ENCODE peak calls at places on chromosomes 3 and 15, in ten cellular contexts. One of them, this sample, is unnamed. For H3K4me1, the result is how much of the 10 kb centered on the place peaks cover.

GRCh38 chr3:123807820-123808219 is 76.3 kb downstream of the MYLK start:
- DNase-seq in CD8-positive, alpha-beta T cell: no peak
- DNase-seq in kidney: no peak
- DNase-seq in neuronal stem cell: no peak
- DNase-seq in SJSA1: no peak
- DNase-seq in heart left ventricle: no peak
- DNase-seq in GM23338: no peak
- DNase-seq in endothelial cell of umbilical vein: peak
- DNase-seq in hepatocyte: no peak
- DNase-seq in breast epithelium: peak
- DNase-seq in this sample: no peak

GRCh38 chr3:156812521-156813335 is 13.4 kb upstream of the LEKR1 start:
- DNase-seq in GM23338: no peak
- DNase-seq in neuronal stem cell: no peak
- DNase-seq in endothelial cell of umbilical vein: peak
- DNase-seq in SJSA1: no peak
- DNase-seq in hepatocyte: peak
- DNase-seq in kidney: no peak
- DNase-seq in breast epithelium: no peak
- DNase-seq in heart left ventricle: no peak
- DNase-seq in CD8-positive, alpha-beta T cell: no peak
- DNase-seq in this sample: no peak

GRCh38 chr3:100425321-100425720 is 24.0 kb downstream of the LNP1 start:
- DNase-seq in breast epithelium: no peak
- DNase-seq in hepatocyte: no peak
- DNase-seq in SJSA1: no peak
- DNase-seq in CD8-positive, alpha-beta T cell: no peak
- DNase-seq in GM23338: no peak
- DNase-seq in endothelial cell of umbilical vein: peak
- DNase-seq in kidney: no peak
- DNase-seq in neuronal stem cell: no peak
- DNase-seq in heart left ventricle: no peak
- DNase-seq in this sample: no peak

GRCh38 chr15:43329960-43330779 is at the start of gene LCMT2:
- DNase-seq in GM23338: peak
- DNase-seq in SJSA1: peak
- DNase-seq in CD8-positive, alpha-beta T cell: peak
- DNase-seq in heart left ventricle: peak
- DNase-seq in breast epithelium: peak
- DNase-seq in hepatocyte: peak
- DNase-seq in neuronal stem cell: peak
- DNase-seq in endothelial cell of umbilical vein: peak
- DNase-seq in kidney: peak
- DNase-seq in this sample: peak

GRCh38 chr3:38575279-38575843 is 74.1 kb downstream of the SCN5A start:
- DNase-seq in GM23338: no peak
- DNase-seq in endothelial cell of umbilical vein: no peak
- DNase-seq in SJSA1: peak
- DNase-seq in heart left ventricle: peak
- DNase-seq in CD8-positive, alpha-beta T cell: no peak
- DNase-seq in hepatocyte: peak
- DNase-seq in kidney: peak
- DNase-seq in neuronal stem cell: no peak
- DNase-seq in breast epithelium: no peak
- DNase-seq in this sample: no peak

GRCh38 chr3:21750831-21751391 is at the start of gene ZNF385D:
- DNase-seq in endothelial cell of umbilical vein: no peak
- DNase-seq in neuronal stem cell: peak
- DNase-seq in CD8-positive, alpha-beta T cell: no peak
- DNase-seq in SJSA1: no peak
- DNase-seq in hepatocyte: peak
- DNase-seq in heart left ventricle: peak
- DNase-seq in GM23338: peak
- DNase-seq in breast epithelium: peak
- DNase-seq in kidney: peak
- DNase-seq in this sample: no peak

GRCh38 chr15:72135719-72136118 is 17.5 kb downstream of the SENP8 start:
- DNase-seq in heart left ventricle: no peak
- DNase-seq in kidney: no peak
- DNase-seq in GM23338: no peak
- DNase-seq in neuronal stem cell: no peak
- DNase-seq in hepatocyte: no peak
- DNase-seq in breast epithelium: no peak
- DNase-seq in SJSA1: no peak
- DNase-seq in endothelial cell of umbilical vein: no peak
- DNase-seq in CD8-positive, alpha-beta T cell: no peak
- DNase-seq in this sample: no peak

GRCh38 chr3:171384101-171384891 is 75.9 kb downstream of the TNIK start:
- DNase-seq in SJSA1: no peak
- DNase-seq in endothelial cell of umbilical vein: no peak
- DNase-seq in breast epithelium: no peak
- DNase-seq in heart left ventricle: no peak
- DNase-seq in kidney: no peak
- DNase-seq in GM23338: peak
- DNase-seq in CD8-positive, alpha-beta T cell: no peak
- DNase-seq in hepatocyte: no peak
- DNase-seq in neuronal stem cell: no peak
- DNase-seq in this sample: no peak

GRCh38 chr3:149468504-149469212 is 5.8 kb upstream of the TM4SF4 start:
- DNase-seq in neuronal stem cell: no peak
- DNase-seq in SJSA1: no peak
- DNase-seq in heart left ventricle: no peak
- DNase-seq in CD8-positive, alpha-beta T cell: no peak
- DNase-seq in kidney: no peak
- DNase-seq in endothelial cell of umbilical vein: peak
- DNase-seq in breast epithelium: no peak
- DNase-seq in hepatocyte: no peak
- DNase-seq in GM23338: no peak
- DNase-seq in this sample: no peak

GRCh38 chr3:69433938-69434263 is 48.0 kb upstream of the FRMD4B start:
- DNase-seq in heart left ventricle: no peak
- DNase-seq in endothelial cell of umbilical vein: no peak
- DNase-seq in kidney: no peak
- DNase-seq in neuronal stem cell: peak
- DNase-seq in hepatocyte: peak
- DNase-seq in SJSA1: peak
- DNase-seq in CD8-positive, alpha-beta T cell: no peak
- DNase-seq in breast epithelium: no peak
- DNase-seq in GM23338: no peak
- DNase-seq in this sample: no peak

GRCh38 chr3:128069271-128069670 is 17.0 kb downstream of the SEC61A1 start:
- DNase-seq in SJSA1: no peak
- DNase-seq in neuronal stem cell: no peak
- DNase-seq in GM23338: no peak
- DNase-seq in hepatocyte: no peak
- DNase-seq in CD8-positive, alpha-beta T cell: no peak
- DNase-seq in heart left ventricle: no peak
- DNase-seq in endothelial cell of umbilical vein: no peak
- DNase-seq in breast epithelium: no peak
- DNase-seq in kidney: no peak
- DNase-seq in this sample: no peak

GRCh38 chr3:95459706-95460105 is 1354.7 kb upstream of the EPHA6 start:
- DNase-seq in GM23338: no peak
- DNase-seq in endothelial cell of umbilical vein: no peak
- DNase-seq in CD8-positive, alpha-beta T cell: no peak
- DNase-seq in breast epithelium: no peak
- DNase-seq in neuronal stem cell: no peak
- DNase-seq in heart left ventricle: no peak
- DNase-seq in SJSA1: no peak
- DNase-seq in kidney: no peak
- DNase-seq in hepatocyte: no peak
- DNase-seq in this sample: no peak

GRCh38 chr3:114929971-114930732 is 216.9 kb downstream of the ZBTB20 start:
- DNase-seq in breast epithelium: no peak
- DNase-seq in GM23338: no peak
- DNase-seq in CD8-positive, alpha-beta T cell: no peak
- DNase-seq in kidney: peak
- DNase-seq in hepatocyte: no peak
- DNase-seq in neuronal stem cell: no peak
- DNase-seq in SJSA1: no peak
- DNase-seq in heart left ventricle: no peak
- DNase-seq in endothelial cell of umbilical vein: no peak
- DNase-seq in this sample: no peak

GRCh38 chr15:45821390-45821789 is 186.6 kb downstream of the SQOR start:
- DNase-seq in kidney: no peak
- DNase-seq in neuronal stem cell: no peak
- DNase-seq in heart left ventricle: no peak
- DNase-seq in CD8-positive, alpha-beta T cell: no peak
- DNase-seq in hepatocyte: no peak
- DNase-seq in endothelial cell of umbilical vein: no peak
- DNase-seq in SJSA1: no peak
- DNase-seq in GM23338: no peak
- DNase-seq in breast epithelium: no peak
- DNase-seq in this sample: no peak

GRCh38 chr3:43210049-43211027 is 76.0 kb upstream of the SNRK start:
- DNase-seq in neuronal stem cell: no peak
- DNase-seq in SJSA1: no peak
- DNase-seq in heart left ventricle: no peak
- DNase-seq in hepatocyte: no peak
- DNase-seq in endothelial cell of umbilical vein: no peak
- DNase-seq in CD8-positive, alpha-beta T cell: no peak
- DNase-seq in GM23338: no peak
- DNase-seq in breast epithelium: no peak
- DNase-seq in kidney: no peak
- DNase-seq in this sample: no peak

GRCh38 chr3:143040264-143040879 is 39.0 kb downstream of the U2SURP start:
- DNase-seq in kidney: no peak
- DNase-seq in neuronal stem cell: no peak
- DNase-seq in endothelial cell of umbilical vein: peak
- DNase-seq in CD8-positive, alpha-beta T cell: no peak
- DNase-seq in SJSA1: no peak
- DNase-seq in breast epithelium: no peak
- DNase-seq in GM23338: peak
- DNase-seq in hepatocyte: peak
- DNase-seq in heart left ventricle: no peak
- DNase-seq in this sample: no peak

GRCh38 chr15:67505675-67506572 is 15.0 kb upstream of the C15orf61 start:
- DNase-seq in neuronal stem cell: no peak
- DNase-seq in heart left ventricle: no peak
- DNase-seq in kidney: no peak
- DNase-seq in hepatocyte: no peak
- DNase-seq in endothelial cell of umbilical vein: no peak
- DNase-seq in breast epithelium: no peak
- DNase-seq in SJSA1: no peak
- DNase-seq in CD8-positive, alpha-beta T cell: no peak
- DNase-seq in GM23338: no peak
- DNase-seq in this sample: no peak

GRCh38 chr3:90080988-90081387 is 973.6 kb downstream of the EPHA3 start:
- DNase-seq in GM23338: peak
- DNase-seq in SJSA1: no peak
- DNase-seq in kidney: no peak
- DNase-seq in breast epithelium: no peak
- DNase-seq in neuronal stem cell: peak
- DNase-seq in heart left ventricle: no peak
- DNase-seq in hepatocyte: no peak
- DNase-seq in endothelial cell of umbilical vein: no peak
- DNase-seq in CD8-positive, alpha-beta T cell: no peak
- DNase-seq in this sample: no peak

GRCh38 chr15:38536201-38536676 is 28.4 kb downstream of the RASGRP1 start:
- DNase-seq in endothelial cell of umbilical vein: no peak
- DNase-seq in CD8-positive, alpha-beta T cell: no peak
- DNase-seq in heart left ventricle: peak
- DNase-seq in breast epithelium: no peak
- DNase-seq in kidney: peak
- DNase-seq in neuronal stem cell: no peak
- DNase-seq in hepatocyte: no peak
- DNase-seq in GM23338: no peak
- DNase-seq in SJSA1: peak
- DNase-seq in this sample: no peak

GRCh38 chr3:50112462-50112861 is 23.7 kb downstream of the RBM5 start:
- DNase-seq in breast epithelium: no peak
- DNase-seq in heart left ventricle: no peak
- DNase-seq in endothelial cell of umbilical vein: no peak
- DNase-seq in kidney: peak
- DNase-seq in neuronal stem cell: no peak
- DNase-seq in CD8-positive, alpha-beta T cell: no peak
- DNase-seq in hepatocyte: no peak
- DNase-seq in SJSA1: no peak
- DNase-seq in GM23338: no peak
- DNase-seq in this sample: no peak

GRCh38 chr3:50117120-50117519 is 28.4 kb downstream of the RBM5 start:
- DNase-seq in heart left ventricle: no peak
- DNase-seq in neuronal stem cell: no peak
- DNase-seq in endothelial cell of umbilical vein: no peak
- DNase-seq in kidney: peak
- DNase-seq in SJSA1: no peak
- DNase-seq in CD8-positive, alpha-beta T cell: no peak
- DNase-seq in breast epithelium: no peak
- DNase-seq in GM23338: no peak
- DNase-seq in hepatocyte: no peak
- DNase-seq in this sample: no peak

GRCh38 chr3:50111757-50112156 is 23.0 kb downstream of the RBM5 start:
- DNase-seq in heart left ventricle: no peak
- DNase-seq in breast epithelium: no peak
- DNase-seq in GM23338: no peak
- DNase-seq in neuronal stem cell: no peak
- DNase-seq in SJSA1: no peak
- DNase-seq in kidney: no peak
- DNase-seq in hepatocyte: no peak
- DNase-seq in endothelial cell of umbilical vein: no peak
- DNase-seq in CD8-positive, alpha-beta T cell: no peak
- DNase-seq in this sample: no peak
- H3K4me1 ChIP-seq in heart left ventricle: under half
- H3K4me1 ChIP-seq in breast epithelium: under half
- H3K4me1 ChIP-seq in GM23338: under half
- H3K4me1 ChIP-seq in neuronal stem cell: under half
- H3K4me1 ChIP-seq in SJSA1: under half
- H3K4me1 ChIP-seq in kidney: under half
- H3K4me1 ChIP-seq in hepatocyte: under half
- H3K4me1 ChIP-seq in endothelial cell of umbilical vein: under half
- H3K4me1 ChIP-seq in CD8-positive, alpha-beta T cell: under half
- H3K4me1 ChIP-seq in this sample: under half

GRCh38 chr3:53425936-53426335 is 68.5 kb upstream of the CACNA1D start:
- DNase-seq in hepatocyte: no peak
- DNase-seq in kidney: no peak
- DNase-seq in heart left ventricle: no peak
- DNase-seq in CD8-positive, alpha-beta T cell: no peak
- DNase-seq in GM23338: no peak
- DNase-seq in neuronal stem cell: no peak
- DNase-seq in breast epithelium: no peak
- DNase-seq in endothelial cell of umbilical vein: no peak
- DNase-seq in SJSA1: no peak
- DNase-seq in this sample: no peak
- H3K4me1 ChIP-seq in hepatocyte: under half
- H3K4me1 ChIP-seq in kidney: under half
- H3K4me1 ChIP-seq in heart left ventricle: under half
- H3K4me1 ChIP-seq in CD8-positive, alpha-beta T cell: under half
- H3K4me1 ChIP-seq in GM23338: under half
- H3K4me1 ChIP-seq in neuronal stem cell: under half
- H3K4me1 ChIP-seq in breast epithelium: under half
- H3K4me1 ChIP-seq in endothelial cell of umbilical vein: under half
- H3K4me1 ChIP-seq in SJSA1: under half
- H3K4me1 ChIP-seq in this sample: under half

GRCh38 chr3:186095584-186096061 is 13.3 kb downstream of the ETV5 start:
- DNase-seq in breast epithelium: no peak
- DNase-seq in endothelial cell of umbilical vein: no peak
- DNase-seq in neuronal stem cell: no peak
- DNase-seq in CD8-positive, alpha-beta T cell: no peak
- DNase-seq in heart left ventricle: no peak
- DNase-seq in kidney: no peak
- DNase-seq in hepatocyte: no peak
- DNase-seq in SJSA1: no peak
- DNase-seq in GM23338: no peak
- DNase-seq in this sample: no peak
- H3K4me1 ChIP-seq in breast epithelium: under half
- H3K4me1 ChIP-seq in endothelial cell of umbilical vein: under half
- H3K4me1 ChIP-seq in neuronal stem cell: under half
- H3K4me1 ChIP-seq in CD8-positive, alpha-beta T cell: under half
- H3K4me1 ChIP-seq in heart left ventricle: under half
- H3K4me1 ChIP-seq in kidney: under half
- H3K4me1 ChIP-seq in hepatocyte: under half
- H3K4me1 ChIP-seq in SJSA1: under half
- H3K4me1 ChIP-seq in GM23338: half or more
- H3K4me1 ChIP-seq in this sample: under half

GRCh38 chr3:133945696-133946095 is 50.0 kb upstream of the RAB6B start:
- DNase-seq in neuronal stem cell: no peak
- DNase-seq in kidney: no peak
- DNase-seq in GM23338: no peak
- DNase-seq in breast epithelium: no peak
- DNase-seq in CD8-positive, alpha-beta T cell: no peak
- DNase-seq in heart left ventricle: no peak
- DNase-seq in SJSA1: no peak
- DNase-seq in hepatocyte: no peak
- DNase-seq in endothelial cell of umbilical vein: no peak
- DNase-seq in this sample: no peak
- H3K4me1 ChIP-seq in neuronal stem cell: under half
- H3K4me1 ChIP-seq in kidney: under half
- H3K4me1 ChIP-seq in GM23338: under half
- H3K4me1 ChIP-seq in breast epithelium: under half
- H3K4me1 ChIP-seq in CD8-positive, alpha-beta T cell: under half
- H3K4me1 ChIP-seq in heart left ventricle: under half
- H3K4me1 ChIP-seq in SJSA1: half or more
- H3K4me1 ChIP-seq in hepatocyte: under half
- H3K4me1 ChIP-seq in endothelial cell of umbilical vein: half or more
- H3K4me1 ChIP-seq in this sample: half or more